ENCODE peak calls at places on chromosomes 12 and 14, in ten cellular contexts. W, C, J, D, G, N, R, L, B and H are unnamed samples.

GRCh38 chr12:47377414-47378221 is 297.9 kb upstream of the AMIGO2 start:
- DNase-seq in W (peak), C (peak), J (peak), D (peak), G (peak), N (no peak), R (peak), L (no peak), B (no peak), H (no peak)

GRCh38 chr12:32454075-32454474 is 54.7 kb downstream of the FGD4 start:
- DNase-seq in W (no peak), C (no peak), J (peak), D (no peak), G (no peak), N (no peak), R (peak), L (no peak), B (no peak), H (no peak)

GRCh38 chr14:105622329-105622955 is 96.1 kb downstream of the TMEM121 start:
- DNase-seq in W (peak), C (no peak), J (no peak), D (peak), G (no peak), N (peak), R (no peak), L (no peak), B (no peak), H (no peak)

GRCh38 chr14:92693998-92694780 is 54.2 kb downstream of the LGMN start:
- DNase-seq in W (peak), C (no peak), J (no peak), D (no peak), G (no peak), N (no peak), R (no peak), L (no peak), B (no peak), H (peak)

GRCh38 chr14:72957213-72957612 is 30.9 kb downstream of the DCAF4 start:
- DNase-seq in W (no peak), C (no peak), J (no peak), D (no peak), G (no peak), N (no peak), R (no peak), L (no peak), B (no peak), H (no peak)

GRCh38 chr12:124107299-124107698 is 134.3 kb downstream of the ZNF664 start:
- DNase-seq in W (no peak), C (no peak), J (no peak), D (no peak), G (no peak), N (no peak), R (no peak), L (no peak), B (no peak), H (no peak)

GRCh38 chr14:97532052-97532451 is 734.9 kb downstream of the VRK1 start:
- DNase-seq in W (no peak), C (no peak), J (no peak), D (no peak), G (no peak), N (no peak), R (no peak), L (no peak), B (no peak), H (no peak)

GRCh38 chr14:96067985-96068930 is 29.1 kb downstream of the C14orf132 start:
- DNase-seq in W (no peak), C (no peak), J (no peak), D (no peak), G (no peak), N (no peak), R (no peak), L (no peak), B (no peak), H (no peak)

GRCh38 chr12:6374028-6374780 is 1.2 kb downstream of the SCNN1A start:
- DNase-seq in W (peak), C (no peak), J (no peak), D (no peak), G (no peak), N (no peak), R (no peak), L (no peak), B (no peak), H (peak)

GRCh38 chr14:74843653-74844052 is 32.3 kb downstream of the PROX2 start:
- DNase-seq in W (no peak), C (no peak), J (no peak), D (no peak), G (peak), N (no peak), R (peak), L (no peak), B (no peak), H (no peak)

GRCh38 chr12:104650541-104650940 is 193.8 kb downstream of the CHST11 start:
- DNase-seq in W (no peak), C (no peak), J (no peak), D (no peak), G (no peak), N (no peak), R (no peak), L (no peak), B (no peak), H (no peak)

GRCh38 chr12:20863056-20863455 is 52.6 kb downstream of the SLCO1B3 start:
- DNase-seq in W (no peak), C (no peak), J (no peak), D (no peak), G (no peak), N (no peak), R (no peak), L (no peak), B (no peak), H (no peak)

GRCh38 chr14:67572608-67573007 is 27.5 kb downstream of the PIGH start:
- DNase-seq in W (no peak), C (no peak), J (no peak), D (peak), G (no peak), N (no peak), R (no peak), L (no peak), B (no peak), H (no peak)

GRCh38 chr12:67645571-67645970 is 3.0 kb upstream of the DYRK2 start:
- DNase-seq in W (no peak), C (no peak), J (peak), D (no peak), G (no peak), N (no peak), R (peak), L (no peak), B (no peak), H (no peak)

GRCh38 chr12:57416039-57416996 is 14.5 kb downstream of the R3HDM2 start:
- DNase-seq in W (no peak), C (no peak), J (no peak), D (no peak), G (no peak), N (no peak), R (peak), L (no peak), B (no peak), H (no peak)

GRCh38 chr12:131836193-131836592 is 8.0 kb downstream of the MMP17 start:
- DNase-seq in W (peak), C (no peak), J (no peak), D (no peak), G (no peak), N (no peak), R (no peak), L (no peak), B (no peak), H (no peak)

GRCh38 chr12:52044284-52044983 is 6.8 kb upstream of the NR4A1 start:
- DNase-seq in W (peak), C (peak), J (peak), D (peak), G (peak), N (no peak), R (peak), L (no peak), B (no peak), H (no peak)

GRCh38 chr14:77601846-77602609 is 14.4 kb downstream of the SPTLC2 start:
- DNase-seq in W (no peak), C (no peak), J (no peak), D (no peak), G (no peak), N (no peak), R (no peak), L (no peak), B (no peak), H (no peak)

GRCh38 chr14:22008098-22008412 is 334.4 kb upstream of the OR4E1 start:
- DNase-seq in W (no peak), C (no peak), J (no peak), D (no peak), G (no peak), N (no peak), R (no peak), L (no peak), B (no peak), H (no peak)

GRCh38 chr12:54372113-54372806 is 8.0 kb upstream of the GPR84 start:
- DNase-seq in W (peak), C (no peak), J (no peak), D (no peak), G (no peak), N (no peak), R (no peak), L (no peak), B (no peak), H (no peak)

GRCh38 chr12:26195641-26196423 is 459 bp downstream of the SSPN start:
- DNase-seq in W (peak), C (peak), J (no peak), D (peak), G (peak), N (peak), R (peak), L (peak), B (peak), H (peak)

GRCh38 chr12:124279846-124280360 is 15.0 kb upstream of the RFLNA start:
- DNase-seq in W (no peak), C (no peak), J (no peak), D (no peak), G (peak), N (no peak), R (peak), L (no peak), B (no peak), H (no peak)

GRCh38 chr12:69515394-69515793 is 45.2 kb downstream of the FRS2 start:
- DNase-seq in W (no peak), C (no peak), J (no peak), D (no peak), G (no peak), N (no peak), R (no peak), L (no peak), B (no peak), H (no peak)

GRCh38 chr14:59281613-59282012 is 93.1 kb downstream of the DAAM1 start:
- DNase-seq in W (no peak), C (no peak), J (peak), D (no peak), G (no peak), N (no peak), R (peak), L (no peak), B (no peak), H (no peak)

GRCh38 chr12:57603758-57604453 is 718 bp upstream of the DTX3 start:
- DNase-seq in W (peak), C (peak), J (no peak), D (no peak), G (peak), N (no peak), R (peak), L (no peak), B (peak), H (no peak)

GRCh38 chr12:51198568-51199400 is 19.1 kb downstream of the POU6F1 start:
- DNase-seq in W (no peak), C (no peak), J (no peak), D (no peak), G (no peak), N (no peak), R (no peak), L (no peak), B (no peak), H (no peak)

GRCh38 chr12:11431486-11431885 is 36.1 kb upstream of the PRB2 start:
- DNase-seq in W (no peak), C (no peak), J (no peak), D (no peak), G (no peak), N (no peak), R (no peak), L (no peak), B (no peak), H (no peak)